ENCODE peak calls at places on chromosomes 5 and 9, in nine cellular contexts. B, N, E, Z, G, W, X, R and Y are unnamed samples.
A peak's percentile ranks its signal among the peaks of the same experiment; 100 is the strongest.

GRCh38 chr5:176716320-176716719 is 69.0 kb downstream of the TSPAN17 start:
- DNase-seq in N (peak; percentile 84), G (no peak), E (no peak), R (no peak), X (no peak), W (no peak), B (no peak), Z (no peak), Y (no peak)

GRCh38 chr9:124875501-124875900 is 13.6 kb downstream of the ARPC5L start:
- DNase-seq in G (no peak), W (no peak), N (no peak), Z (no peak), X (no peak), R (no peak), B (no peak), E (no peak), Y (no peak)

GRCh38 chr9:14380061-14380836 is 66.3 kb upstream of the NFIB start:
- DNase-seq in R (no peak), E (no peak), N (no peak), X (no peak), W (no peak), G (no peak), B (no peak), Z (no peak), Y (no peak)

GRCh38 chr9:38718148-38718547 is 1.8 kb downstream of the FAM240B start:
- DNase-seq in Z (no peak), E (no peak), B (no peak), G (no peak), N (no peak), R (no peak), X (no peak), W (no peak), Y (no peak)

GRCh38 chr9:26685857-26686256 is 206.7 kb downstream of the CAAP1 start:
- DNase-seq in N (peak; percentile 2), X (no peak), R (no peak), Z (no peak), G (no peak), B (no peak), W (no peak), E (no peak), Y (no peak)

GRCh38 chr5:24804221-24804681 is 159.5 kb upstream of the CDH10 start:
- DNase-seq in Z (no peak), B (no peak), G (no peak), N (peak; percentile 56), R (no peak), X (no peak), W (no peak), E (no peak), Y (no peak)

GRCh38 chr9:87184956-87185642 is 237.8 kb upstream of the GAS1 start:
- DNase-seq in E (no peak), R (no peak), X (no peak), Z (no peak), W (no peak), N (peak; percentile 76), G (no peak), B (no peak), Y (no peak)

GRCh38 chr5:95617057-95617456 is 2.8 kb upstream of the GPR150 start:
- DNase-seq in R (no peak), Z (no peak), E (no peak), X (no peak), B (no peak), W (no peak), N (peak; percentile 35), G (no peak), Y (no peak)

GRCh38 chr9:1285526-1285925 is 235.4 kb downstream of the DMRT2 start:
- DNase-seq in E (no peak), Z (no peak), B (no peak), W (no peak), G (no peak), X (no peak), N (no peak), R (no peak), Y (no peak)

GRCh38 chr9:128762664-128763449 is 8.9 kb downstream of the ZER1 start:
- DNase-seq in N (no peak), W (no peak), E (peak; percentile 32), X (no peak), Z (no peak), G (no peak), B (no peak), R (no peak), Y (no peak)

GRCh38 chr9:104879555-104880318 is 48.2 kb downstream of the ABCA1 start:
- DNase-seq in Z (no peak), X (no peak), G (no peak), E (no peak), N (no peak), W (no peak), B (no peak), R (no peak), Y (no peak)